ENCODE peak calls at places on chromosomes 1 and 21, in four cellular contexts. Q is MCF 10A; G is stimulated activated CD4-positive, alpha-beta T cell treated with anti-CD3 and anti-CD28 coated beads, TNF-alpha, amount 100 ng/mL, for 48 hours; R is HT1080. S is an unnamed sample.

GRCh38 chr1:225525377-225525776 is 97.5 kb upstream of the LBR start:
- DNase-seq in G (no peak), R (no peak), Q (no peak), S (no peak)

GRCh38 chr1:35707253-35708178 is 11.2 kb downstream of the C1orf216 start:
- DNase-seq in Q (no peak), R (no peak), G (no peak), S (no peak)

GRCh38 chr1:153478047-153478691 is 17.7 kb upstream of the S100A7 start:
- DNase-seq in R (no peak), Q (no peak), G (no peak), S (no peak)

GRCh38 chr1:5833911-5834310 is 158.3 kb downstream of the NPHP4 start:
- DNase-seq in Q (no peak), R (no peak), G (no peak), S (no peak)

GRCh38 chr21:18204931-18205330 is 39.7 kb upstream of the CHODL start:
- DNase-seq in Q (peak), R (peak), G (no peak), S (no peak)

GRCh38 chr1:83849191-83850061 is 149.5 kb downstream of the TTLL7 start:
- DNase-seq in G (no peak), R (peak), Q (no peak), S (no peak)

GRCh38 chr1:1618396-1619068 is 3.2 kb downstream of the MIB2 start:
- DNase-seq in G (no peak), R (no peak), Q (no peak), S (no peak)

GRCh38 chr21:16291296-16291695 is 561.5 kb downstream of the USP25 start:
- DNase-seq in G (no peak), Q (no peak), R (no peak), S (no peak)

GRCh38 chr1:168202941-168203654 is 22.7 kb upstream of the SFT2D2 start:
- DNase-seq in Q (peak), G (no peak), R (peak), S (no peak)

GRCh38 chr1:226975259-226975908 is 35.3 kb downstream of the COQ8A start:
- DNase-seq in G (no peak), Q (no peak), R (no peak), S (peak)

S was measured in hippocampal formation.